ENCODE peak calls at places on chromosomes 1 and 21, in ten cellular contexts. X is SW480; A is Calu3; S is HEK293T; K is astrocyte of the cerebellum; O is HTR-8/SVneo; Z is aorta; T is T follicular helper cell; U is stimulated activated CD8-positive, alpha-beta memory T cell treated with anti-CD3 and anti-CD28 coated beads, Interleukin-7, amount 100 ng/mL, for 1 hour; C is Daoy. J is an unnamed sample.

GRCh38 chr1:160070243-160071163 is 543 bp upstream of the KCNJ10 start:
- DNase-seq in Z (peak), S (peak), O (peak), U (peak), C (peak), T (peak), X (peak), K (peak), A (peak), J (no peak)

GRCh38 chr1:182217967-182218366 is 156.5 kb upstream of the ZNF648 start:
- DNase-seq in O (no peak), Z (no peak), S (no peak), X (no peak), T (no peak), U (no peak), C (no peak), A (peak), K (no peak), J (no peak)

GRCh38 chr1:153696741-153697140 is 18.3 kb downstream of the NPR1 start:
- DNase-seq in T (no peak), A (no peak), S (no peak), Z (no peak), X (no peak), U (no peak), C (no peak), K (no peak), O (no peak), J (no peak)

GRCh38 chr1:86757272-86757984 is 53.1 kb downstream of the SH3GLB1 start:
- DNase-seq in Z (no peak), X (no peak), K (peak), S (no peak), T (no peak), A (no peak), O (no peak), U (no peak), C (peak), J (no peak)

GRCh38 chr1:63640633-63641567 is 47.7 kb downstream of the PGM1 start:
- DNase-seq in S (no peak), U (no peak), Z (no peak), X (no peak), O (no peak), T (no peak), C (no peak), A (peak), K (no peak), J (no peak)

GRCh38 chr1:114504023-114504422 is 7.0 kb downstream of the TRIM33 start:
- DNase-seq in U (no peak), K (no peak), S (no peak), T (no peak), O (no peak), C (no peak), X (no peak), Z (no peak), A (no peak), J (no peak)

GRCh38 chr1:150299716-150300115 is 6.1 kb downstream of the MRPS21 start:
- DNase-seq in T (no peak), Z (no peak), O (no peak), X (no peak), C (no peak), A (no peak), S (no peak), K (no peak), U (no peak), J (no peak)

GRCh38 chr1:117567976-117568375 is 37.9 kb upstream of the TENT5C start:
- DNase-seq in O (no peak), K (no peak), A (no peak), X (no peak), U (no peak), Z (no peak), C (no peak), S (no peak), T (no peak), J (no peak)

GRCh38 chr1:1358433-1359201 is at the start of gene MXRA8:
- DNase-seq in X (no peak), A (no peak), S (no peak), Z (peak), U (no peak), T (no peak), K (no peak), C (no peak), O (peak), J (no peak)

GRCh38 chr1:209840611-209841010 is 12.8 kb downstream of the UTP25 start:
- DNase-seq in C (no peak), X (no peak), S (no peak), O (no peak), T (no peak), Z (no peak), K (no peak), U (no peak), A (no peak), J (no peak)

GRCh38 chr1:161935264-161935663 is 88.4 kb downstream of the OLFML2B start:
- DNase-seq in Z (no peak), S (no peak), O (no peak), K (no peak), C (no peak), T (no peak), A (no peak), X (no peak), U (no peak), J (no peak)

GRCh38 chr1:29939086-29939485 is 702.8 kb downstream of the PTPRU start:
- DNase-seq in X (no peak), C (peak), K (no peak), A (no peak), O (no peak), U (no peak), T (no peak), Z (no peak), S (no peak), J (no peak)

GRCh38 chr1:204524986-204525385 is 8.8 kb downstream of the MDM4 start:
- DNase-seq in A (no peak), X (no peak), O (no peak), Z (no peak), S (no peak), K (no peak), C (no peak), T (no peak), U (no peak), J (no peak)

GRCh38 chr1:115179397-115179835 is 90.1 kb upstream of the TSPAN2 start:
- DNase-seq in U (no peak), Z (no peak), A (peak), C (peak), K (peak), O (peak), S (no peak), X (peak), T (no peak), J (no peak)

GRCh38 chr1:15176898-15177665 is 23.5 kb downstream of the TMEM51 start:
- DNase-seq in S (no peak), U (no peak), K (no peak), C (no peak), Z (no peak), X (no peak), T (no peak), A (no peak), O (no peak), J (no peak)

GRCh38 chr21:36250423-36251075 is 69.4 kb upstream of the MORC3 start:
- DNase-seq in S (no peak), K (no peak), O (no peak), Z (no peak), U (no peak), C (no peak), A (no peak), T (no peak), X (no peak), J (no peak)

GRCh38 chr21:25999935-26000582 is 170.5 kb downstream of the APP start:
- DNase-seq in T (peak), O (no peak), Z (no peak), S (no peak), U (no peak), K (no peak), A (no peak), X (peak), C (no peak), J (no peak)

GRCh38 chr1:181801617-181802016 is 259.9 kb downstream of the ZNF648 start:
- DNase-seq in S (no peak), O (no peak), T (no peak), X (no peak), C (no peak), Z (no peak), K (no peak), U (no peak), A (no peak), J (no peak)

GRCh38 chr1:44801491-44802305 is 1.5 kb downstream of the PLK3 start:
- DNase-seq in A (no peak), U (no peak), X (no peak), T (no peak), O (no peak), C (no peak), S (no peak), K (no peak), Z (peak), J (no peak)

GRCh38 chr1:165381745-165382530 is 25.4 kb upstream of the LMX1A start:
- DNase-seq in Z (no peak), C (peak), S (no peak), T (no peak), U (no peak), X (no peak), O (no peak), A (no peak), K (no peak), J (no peak)

GRCh38 chr1:54936791-54937190 is 43.6 kb upstream of the TMEM61 start:
- DNase-seq in X (no peak), Z (no peak), K (no peak), C (no peak), T (no peak), U (no peak), O (no peak), A (no peak), S (no peak), J (no peak)

GRCh38 chr21:34907783-34908423 is 141.2 kb downstream of the RUNX1 start:
- DNase-seq in K (no peak), C (no peak), S (no peak), T (no peak), O (no peak), A (no peak), X (no peak), Z (no peak), U (no peak), J (no peak)

GRCh38 chr1:175154595-175155472 is 37.7 kb downstream of the KIAA0040 start:
- DNase-seq in O (peak), X (peak), S (peak), U (peak), C (peak), Z (peak), K (no peak), T (peak), A (peak), J (no peak)

GRCh38 chr1:1421147-1421906 is at the start of gene ANKRD65:
- DNase-seq in C (peak), A (no peak), S (no peak), T (no peak), X (no peak), K (no peak), O (no peak), Z (no peak), U (no peak), J (no peak)

GRCh38 chr21:45308211-45309068 is 20.7 kb upstream of the POFUT2 start:
- DNase-seq in Z (peak), U (no peak), T (no peak), X (peak), S (no peak), K (peak), A (no peak), O (no peak), C (peak), J (no peak)

GRCh38 chr1:150259758-150260669 is 2.4 kb downstream of the CA14 start:
- DNase-seq in Z (no peak), K (no peak), O (peak), T (no peak), X (peak), U (no peak), S (peak), C (peak), A (peak), J (no peak)

GRCh38 chr1:2632561-2633361 is at the start of gene MMEL1:
- DNase-seq in X (no peak), U (no peak), C (no peak), T (no peak), A (no peak), Z (no peak), S (no peak), O (no peak), K (no peak), J (no peak)

GRCh38 chr21:40844935-40845334 is 2.0 kb downstream of the DSCAM start:
- DNase-seq in U (no peak), A (no peak), O (no peak), Z (no peak), S (no peak), X (no peak), K (no peak), C (no peak), T (no peak), J (no peak)

GRCh38 chr21:41786521-41786987 is 19.7 kb upstream of the RIPK4 start:
- DNase-seq in Z (peak), C (peak), A (peak), K (no peak), O (peak), U (no peak), S (no peak), X (peak), T (no peak), J (peak)